ENCODE peak calls at places on chromosomes 5 and 9, in eight cellular contexts. Q is posterior cingulate gyrus, P is NCI-H187 treated with DMSO at 0.1 percent for 48 hours, J is sciatic nerve, D is iPS-NIHi11, I is heart right ventricle, H is left ventricle myocardium superior, V is AG20443. G is an unnamed sample.

GRCh38 chr9:116589392-116590354 is 97.4 kb upstream of the TRIM32 start:
- DNase-seq in Q (peak; percentile 58), P (no peak), J (no peak), D (peak; percentile 85), I (no peak), H (no peak), V (peak; percentile 62), G (no peak)

GRCh38 chr5:75514323-75514722 is 2.6 kb downstream of the POLK start:
- DNase-seq in Q (no peak), P (no peak), J (no peak), D (no peak), I (no peak), H (no peak), V (no peak), G (no peak)

GRCh38 chr5:16707168-16707868 is 90.5 kb upstream of the RETREG1 start:
- DNase-seq in Q (no peak), P (no peak), J (no peak), D (no peak), I (no peak), H (no peak), V (no peak), G (no peak)

GRCh38 chr9:77020438-77021264 is 1.2 kb downstream of the FOXB2 start:
- DNase-seq in Q (no peak), P (no peak), J (no peak), D (peak; percentile 31), I (no peak), H (no peak), V (no peak), G (no peak)

GRCh38 chr5:135488727-135489465 is 36.7 kb upstream of the TIFAB start:
- DNase-seq in Q (peak; percentile 85), P (peak; percentile 85), J (peak; percentile 64), D (peak; percentile 88), I (no peak), H (no peak), V (peak; percentile 90), G (no peak)

GRCh38 chr9:75964431-75964830 is 74.0 kb downstream of the PCSK5 start:
- DNase-seq in Q (no peak), P (no peak), J (no peak), D (peak; percentile 25), I (no peak), H (no peak), V (no peak), G (no peak)

GRCh38 chr5:176810687-176811501 is 535 bp downstream of the UNC5A start:
- DNase-seq in Q (peak; percentile 92), P (no peak), J (no peak), D (no peak), I (no peak), H (no peak), V (peak; percentile 62), G (no peak)

GRCh38 chr5:154276932-154277331 is 86.4 kb downstream of the GALNT10 start:
- DNase-seq in Q (no peak), P (no peak), J (peak; percentile 66), D (no peak), I (peak; percentile 48), H (peak; percentile 72), V (peak; percentile 90), G (peak; percentile 84)

GRCh38 chr5:163386352-163386751 is 51.0 kb upstream of the CCNG1 start:
- DNase-seq in Q (no peak), P (no peak), J (no peak), D (no peak), I (no peak), H (no peak), V (no peak), G (no peak)

GRCh38 chr5:164600166-164600715 is 1094.8 kb downstream of the MAT2B start:
- DNase-seq in Q (no peak), P (no peak), J (no peak), D (no peak), I (no peak), H (no peak), V (no peak), G (no peak)